ENCODE peak calls at places on chromosomes 6 and 20, in four cellular contexts. T is astrocyte, X is tibial nerve, H is foreskin keratinocyte. S is an unnamed sample.

GRCh38 chr6:17421406-17421805 is 28.0 kb downstream of the CAP2 start:
- DNase-seq in T (no peak), X (no peak), H (no peak), S (no peak)

GRCh38 chr6:25476126-25476525 is 175.9 kb upstream of the SCGN start:
- DNase-seq in T (peak; percentile 78), X (no peak), H (peak; percentile 57), S (no peak)

GRCh38 chr6:8628063-8628462 is 192.7 kb upstream of the SLC35B3 start:
- DNase-seq in T (no peak), X (no peak), H (peak; percentile 67), S (no peak)

GRCh38 chr6:94956910-94957309 is 620.4 kb upstream of the MANEA start:
- DNase-seq in T (no peak), X (no peak), H (no peak), S (no peak)

GRCh38 chr6:41341580-41341979 is 6.2 kb downstream of the NCR2 start:
- DNase-seq in T (no peak), X (no peak), H (no peak), S (no peak)

GRCh38 chr6:37174196-37174514 is 4.2 kb downstream of the PIM1 start:
- DNase-seq in T (no peak), X (no peak), H (no peak), S (no peak)

GRCh38 chr6:45423901-45424627 is 46.3 kb upstream of the SUPT3H start:
- DNase-seq in T (no peak), X (no peak), H (no peak), S (no peak)

GRCh38 chr6:49790340-49790739 is 3.3 kb upstream of the PGK2 start:
- DNase-seq in T (no peak), X (no peak), H (no peak), S (no peak)

GRCh38 chr6:3239110-3239830 is 11.8 kb upstream of the TUBB2B start:
- DNase-seq in T (no peak), X (no peak), H (no peak), S (no peak)

GRCh38 chr20:63534831-63535651 is 2.1 kb downstream of the PTK6 start:
- DNase-seq in T (no peak), X (no peak), H (peak; percentile 70), S (no peak)

GRCh38 chr6:28940859-28941680 is 17.3 kb upstream of the TRIM27 start:
- DNase-seq in T (peak; percentile 71), X (peak; percentile 61), H (peak; percentile 92), S (peak; percentile 95)

GRCh38 chr6:28943557-28944411 is 20.0 kb upstream of the TRIM27 start:
- DNase-seq in T (peak; percentile 47), X (peak; percentile 62), H (peak; percentile 64), S (no peak)

GRCh38 chr6:28941681-28942448 is 18.1 kb upstream of the TRIM27 start:
- DNase-seq in T (no peak), X (no peak), H (no peak), S (no peak)

GRCh38 chr6:28944412-28945006 is 20.7 kb upstream of the TRIM27 start:
- DNase-seq in T (peak; percentile 62), X (no peak), H (peak; percentile 79), S (peak; percentile 93)

GRCh38 chr6:28943223-28943556 is 19.4 kb upstream of the TRIM27 start:
- DNase-seq in T (no peak), X (no peak), H (no peak), S (no peak)
- H3K4me1 ChIP-seq in T (peaks cover 6% of the 10 kb centered on the region), X (peaks cover 33% of the 10 kb centered on the region), H (peaks cover 3% of the 10 kb centered on the region), S (peaks cover 24% of the 10 kb centered on the region)

DNA sequence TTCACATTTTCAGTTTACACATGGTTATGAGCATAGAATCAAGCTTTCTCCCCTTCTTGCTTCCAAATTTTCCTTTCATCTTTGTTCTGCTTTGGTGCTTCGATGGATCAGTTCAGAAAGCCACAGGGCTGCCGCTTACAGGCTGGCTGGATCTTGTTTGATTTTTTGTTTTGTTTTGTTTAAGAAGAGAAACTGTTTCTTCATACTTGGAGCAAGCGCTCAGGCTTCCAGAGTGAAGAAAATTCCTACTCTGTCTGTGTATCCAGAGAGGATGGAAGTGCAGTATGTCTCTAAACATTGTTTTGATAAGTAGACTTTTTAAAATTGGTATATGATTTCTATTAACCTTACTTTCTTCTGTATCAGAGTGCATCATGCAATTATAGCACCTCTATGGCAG is 66.9 kb downstream of the ARID1B start:
- DNase-seq in T (no peak), X (no peak), H (no peak), S (no peak)
- H3K4me1 ChIP-seq in T (peaks cover 26% of the 10 kb centered on the region), X (peaks cover 95% of the 10 kb centered on the region), H (peaks cover 6% of the 10 kb centered on the region), S (peaks cover 10% of the 10 kb centered on the region)

DNA sequence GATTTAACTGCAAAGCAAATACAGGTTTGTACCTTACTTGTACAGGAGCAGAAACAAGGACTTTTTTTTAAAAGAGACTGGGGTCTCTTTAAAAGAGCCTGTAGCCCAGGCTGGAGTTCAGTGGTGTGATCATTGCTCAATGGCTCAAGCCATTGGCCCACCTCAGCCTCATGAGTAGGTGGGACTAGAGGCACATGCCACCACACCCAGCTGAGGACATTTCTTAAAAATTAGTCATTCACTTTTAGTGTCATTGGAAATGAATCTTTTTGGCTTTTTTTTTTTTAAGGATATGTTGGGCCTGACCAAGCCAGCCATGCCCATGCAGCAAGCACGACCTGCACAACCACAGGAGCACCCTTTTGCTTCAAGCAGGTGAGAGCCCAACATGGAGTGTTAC is 16.9 kb downstream of the SEC23B start:
- DNase-seq in T (peak; percentile 56), X (no peak), H (peak; percentile 88), S (no peak)
- H3K4me1 ChIP-seq in T (peaks cover 20% of the 10 kb centered on the region), X (no peaks in the 10 kb centered on the region), H (peaks cover 26% of the 10 kb centered on the region), S (no peaks in the 10 kb centered on the region)

GRCh38 chr20:37314099-37314498 is 24.6 kb downstream of the MANBAL start:
- DNase-seq in T (no peak), X (no peak), H (no peak), S (no peak)

GRCh38 chr20:37315293-37316110 is 26.0 kb downstream of the MANBAL start:
- DNase-seq in T (peak; percentile 84), X (peak; percentile 56), H (peak; percentile 24), S (no peak)

GRCh38 chr20:37311710-37312355 is 22.4 kb downstream of the MANBAL start:
- DNase-seq in T (peak; percentile 33), X (no peak), H (no peak), S (no peak)

GRCh38 chr20:37314617-37315292 is 25.3 kb downstream of the MANBAL start:
- DNase-seq in T (no peak), X (peak; percentile 40), H (no peak), S (no peak)

GRCh38 chr20:37313546-37314091 is 24.2 kb downstream of the MANBAL start:
- DNase-seq in T (no peak), X (no peak), H (no peak), S (no peak)
- H3K4me1 ChIP-seq in T (peaks cover 21% of the 10 kb centered on the region), X (peaks cover 58% of the 10 kb centered on the region), H (peaks cover 6% of the 10 kb centered on the region), S (no peaks in the 10 kb centered on the region)

GRCh38 chr20:61055130-61055529 is 196.9 kb upstream of the CDH4 start:
- DNase-seq in T (no peak), X (no peak), H (no peak), S (no peak)

GRCh38 chr20:61055642-61056041 is 196.4 kb upstream of the CDH4 start:
- DNase-seq in T (no peak), X (peak; percentile 53), H (no peak), S (no peak)

GRCh38 chr20:61056136-61056535 is 195.9 kb upstream of the CDH4 start:
- DNase-seq in T (no peak), X (no peak), H (no peak), S (no peak)

GRCh38 chr20:61057313-61058171 is 194.5 kb upstream of the CDH4 start:
- DNase-seq in T (no peak), X (no peak), H (no peak), S (no peak)

DNA sequence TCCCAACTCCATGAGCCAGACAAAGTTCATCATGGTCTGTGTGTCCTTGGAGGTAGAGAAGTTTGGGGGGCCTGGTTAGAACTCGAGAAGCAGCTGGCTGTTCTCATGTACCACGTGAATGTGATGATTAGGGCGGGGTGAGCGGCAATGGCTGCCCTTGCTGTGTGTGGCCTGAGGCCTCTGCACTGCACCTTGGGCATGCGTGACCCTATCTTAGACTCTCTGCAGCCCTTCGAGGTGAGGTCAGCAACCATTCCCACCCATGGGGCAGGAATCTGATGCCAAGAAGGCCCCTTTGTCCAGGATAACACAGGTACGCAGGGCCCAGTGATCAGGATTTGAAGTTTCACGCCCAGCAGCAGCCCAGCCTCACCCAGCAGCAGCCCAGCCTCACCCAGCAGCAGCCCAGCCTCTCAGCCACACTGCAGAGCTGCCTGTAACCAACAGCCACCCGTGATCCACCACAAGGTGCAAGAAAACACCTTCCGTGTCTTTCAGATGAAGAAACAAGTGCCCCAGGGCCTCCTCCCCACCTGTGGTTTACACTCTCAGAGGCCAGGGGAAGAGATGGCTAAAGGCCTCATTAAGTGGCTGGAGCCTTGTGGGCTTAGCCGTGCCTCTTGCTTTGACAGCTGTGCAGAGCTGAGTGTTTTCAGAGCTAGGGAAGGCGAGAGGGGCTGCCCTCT is 195.3 kb upstream of the CDH4 start:
- DNase-seq in T (no peak), X (no peak), H (no peak), S (no peak)
- H3K4me1 ChIP-seq in T (no peaks in the 10 kb centered on the region), X (no peaks in the 10 kb centered on the region), H (no peaks in the 10 kb centered on the region), S (no peaks in the 10 kb centered on the region)

DNA sequence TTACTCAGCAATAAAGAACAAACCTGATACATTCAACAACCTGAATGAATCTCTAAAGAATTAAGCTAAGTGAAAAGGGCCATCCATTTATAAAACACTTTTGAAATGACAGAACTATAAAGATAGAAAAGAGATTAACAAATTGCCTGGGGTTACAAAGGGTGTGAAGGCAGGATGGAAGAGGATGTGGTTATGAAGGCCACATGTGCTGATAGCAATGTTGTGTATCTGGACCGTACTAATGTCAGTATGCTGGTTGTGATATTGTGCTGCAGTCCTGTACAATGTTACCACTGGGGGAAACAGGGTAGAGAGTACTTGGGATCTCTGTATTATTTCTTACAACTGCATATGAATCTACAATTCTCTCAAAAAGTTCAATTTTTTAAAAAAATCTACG is 36.4 kb downstream of the ELOVL5 start:
- DNase-seq in T (no peak), X (no peak), H (no peak), S (no peak)
- H3K4me1 ChIP-seq in T (peaks cover 5% of the 10 kb centered on the region), X (peaks cover 85% of the 10 kb centered on the region), H (peaks cover 19% of the 10 kb centered on the region), S (peaks cover 93% of the 10 kb centered on the region)

GRCh38 chr20:33555755-33556154 is 65.9 kb downstream of the CBFA2T2 start:
- DNase-seq in T (no peak), X (no peak), H (no peak), S (no peak)
- H3K4me1 ChIP-seq in T (no peaks in the 10 kb centered on the region), X (peaks cover 12% of the 10 kb centered on the region), H (no peaks in the 10 kb centered on the region), S (peaks cover 10% of the 10 kb centered on the region)

DNA sequence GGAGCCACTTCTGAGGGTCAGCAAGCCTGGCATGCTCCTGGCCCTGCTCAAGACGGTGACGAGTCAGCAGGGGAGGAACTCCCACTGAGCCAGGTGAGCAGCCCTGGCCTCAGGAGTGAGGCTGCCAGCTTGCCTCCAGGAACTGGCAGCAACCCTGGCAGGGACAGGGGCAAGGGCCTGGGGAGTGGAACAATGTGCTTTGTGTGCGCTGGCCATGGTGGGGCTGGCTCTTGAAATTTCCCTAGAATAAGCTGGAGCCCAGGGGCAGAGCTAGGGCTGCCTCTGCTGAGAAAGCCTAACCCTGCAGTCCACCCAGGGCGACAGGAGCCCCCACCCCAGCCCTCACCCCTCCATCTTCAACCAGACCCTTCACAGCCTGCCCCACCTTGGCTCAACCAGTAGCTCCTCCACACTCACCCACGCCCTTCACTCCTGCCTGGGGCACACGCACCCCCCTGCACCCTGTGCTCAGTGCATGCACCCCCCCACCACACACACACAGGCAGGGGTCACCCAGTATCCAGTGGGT is 88.0 kb downstream of the MRPL14 start:
- DNase-seq in T (no peak), X (no peak), H (no peak), S (no peak)
- H3K4me1 ChIP-seq in T (peaks cover 45% of the 10 kb centered on the region), X (peaks cover 51% of the 10 kb centered on the region), H (peaks cover 37% of the 10 kb centered on the region), S (peaks cover 35% of the 10 kb centered on the region)